ENCODE peak calls at places on chromosome 5, in ten cellular contexts. Z is SK-N-DZ; R is T follicular helper cell; A is central memory CD4-positive, alpha-beta T cell; F is foreskin melanocyte; W is A172; S is GM23248; L is SK-N-SH; H is activated gamma-delta T cell; U is ureter. P is an unnamed sample.

GRCh38 chr5:116451905-116452450 is 122.6 kb downstream of the SEMA6A start:
- DNase-seq in S (peak; percentile 39), U (no peak), R (no peak), Z (no peak), L (no peak), H (no peak), W (no peak), F (no peak), A (no peak), P (no peak)

GRCh38 chr5:17216176-17216973 is 1.1 kb upstream of the BASP1 start:
- DNase-seq in W (peak; percentile 74), H (no peak), R (peak; percentile 31), L (peak; percentile 76), U (peak; percentile 84), F (peak; percentile 74), A (peak; percentile 14), S (peak; percentile 90), Z (peak; percentile 87), P (peak; percentile 73)

GRCh38 chr5:958701-959571 is 49.7 kb upstream of the NKD2 start:
- DNase-seq in Z (no peak), F (no peak), S (peak; percentile 73), U (peak; percentile 60), W (peak; percentile 43), A (no peak), L (peak; percentile 43), R (no peak), H (no peak), P (peak; percentile 52)

GRCh38 chr5:14038341-14038959 is 94.0 kb upstream of the DNAH5 start:
- DNase-seq in Z (no peak), W (peak; percentile 90), H (no peak), L (no peak), S (peak; percentile 93), U (no peak), F (no peak), A (no peak), R (no peak), P (no peak)

GRCh38 chr5:5533927-5534326 is 111.5 kb downstream of the ICE1 start:
- DNase-seq in F (no peak), A (no peak), U (no peak), S (no peak), Z (no peak), H (no peak), W (no peak), R (no peak), L (no peak), P (no peak)

GRCh38 chr5:177412603-177413233 is 3.4 kb upstream of the F12 start:
- DNase-seq in U (no peak), R (no peak), S (no peak), A (peak; percentile 58), Z (no peak), F (no peak), H (no peak), W (no peak), L (no peak), P (no peak)

GRCh38 chr5:91170266-91170665 is 212.9 kb downstream of the ARRDC3 start:
- DNase-seq in R (no peak), H (no peak), A (no peak), L (no peak), Z (no peak), S (peak; percentile 87), F (no peak), U (no peak), W (no peak), P (no peak)

GRCh38 chr5:133289686-133290367 is 238.0 kb downstream of the HSPA4 start:
- DNase-seq in S (no peak), H (no peak), R (no peak), A (no peak), W (no peak), U (no peak), Z (peak; percentile 41), F (no peak), L (no peak), P (no peak)

GRCh38 chr5:151949909-151950308 is 25.3 kb upstream of the GLRA1 start:
- DNase-seq in L (no peak), S (no peak), R (no peak), W (no peak), A (no peak), U (no peak), F (no peak), Z (no peak), H (no peak), P (no peak)

P was measured in Peyer's patch.